ENCODE peak calls at places on chromosomes 7 and 10, in four cellular contexts. D, I, J and P are unnamed samples.

GRCh38 chr7:157739650-157740049 is 402.8 kb downstream of the DNAJB6 start:
- DNase-seq in D (no peak), J (no peak), I (no peak), P (no peak)

GRCh38 chr10:70744617-70745138 is 40.5 kb downstream of the TBATA start:
- DNase-seq in J (no peak), I (no peak), D (no peak), P (no peak)

GRCh38 chr7:43647772-43648643 is 65.1 kb downstream of the STK17A start:
- DNase-seq in I (peak), J (peak), D (peak), P (peak)

GRCh38 chr7:604884-605531 is 85.4 kb upstream of the PDGFA start:
- DNase-seq in D (no peak), I (peak), J (no peak), P (no peak)

GRCh38 chr7:10284001-10284400 is 689.7 kb upstream of the PHF14 start:
- DNase-seq in J (no peak), D (no peak), I (no peak), P (no peak)

GRCh38 chr10:25018703-25019102 is 2.3 kb downstream of the THNSL1 start:
- DNase-seq in I (no peak), D (no peak), J (no peak), P (no peak)

GRCh38 chr10:69572159-69573055 is 815 bp downstream of the NEUROG3 start:
- DNase-seq in I (no peak), J (peak), D (no peak), P (no peak)

GRCh38 chr7:18895456-18895855 is 222.0 kb downstream of the TWIST1 start:
- DNase-seq in D (peak), I (peak), J (peak), P (peak)

GRCh38 chr7:131164025-131164899 is 163.4 kb upstream of the MKLN1 start:
- DNase-seq in J (peak), D (peak), I (peak), P (peak)

GRCh38 chr7:71868797-71869196 is 543.3 kb downstream of the CALN1 start:
- DNase-seq in I (no peak), J (peak), D (peak), P (no peak)

GRCh38 chr7:141201145-141201885 is 127.5 kb downstream of the TMEM178B start:
- DNase-seq in D (no peak), I (no peak), J (no peak), P (no peak)

GRCh38 chr7:151051108-151051507 is 2.8 kb downstream of the ASIC3 start:
- DNase-seq in D (peak), J (peak), I (peak), P (peak)
- H3K4me3 ChIP-seq in D (no peak), J (no peak), I (no peak), P (no peak)

GRCh38 chr7:11297226-11297625 is 323.6 kb downstream of the PHF14 start:
- DNase-seq in I (no peak), D (no peak), J (no peak), P (no peak)
- H3K4me3 ChIP-seq in I (no peak), D (no peak), J (no peak), P (no peak)

DNA sequence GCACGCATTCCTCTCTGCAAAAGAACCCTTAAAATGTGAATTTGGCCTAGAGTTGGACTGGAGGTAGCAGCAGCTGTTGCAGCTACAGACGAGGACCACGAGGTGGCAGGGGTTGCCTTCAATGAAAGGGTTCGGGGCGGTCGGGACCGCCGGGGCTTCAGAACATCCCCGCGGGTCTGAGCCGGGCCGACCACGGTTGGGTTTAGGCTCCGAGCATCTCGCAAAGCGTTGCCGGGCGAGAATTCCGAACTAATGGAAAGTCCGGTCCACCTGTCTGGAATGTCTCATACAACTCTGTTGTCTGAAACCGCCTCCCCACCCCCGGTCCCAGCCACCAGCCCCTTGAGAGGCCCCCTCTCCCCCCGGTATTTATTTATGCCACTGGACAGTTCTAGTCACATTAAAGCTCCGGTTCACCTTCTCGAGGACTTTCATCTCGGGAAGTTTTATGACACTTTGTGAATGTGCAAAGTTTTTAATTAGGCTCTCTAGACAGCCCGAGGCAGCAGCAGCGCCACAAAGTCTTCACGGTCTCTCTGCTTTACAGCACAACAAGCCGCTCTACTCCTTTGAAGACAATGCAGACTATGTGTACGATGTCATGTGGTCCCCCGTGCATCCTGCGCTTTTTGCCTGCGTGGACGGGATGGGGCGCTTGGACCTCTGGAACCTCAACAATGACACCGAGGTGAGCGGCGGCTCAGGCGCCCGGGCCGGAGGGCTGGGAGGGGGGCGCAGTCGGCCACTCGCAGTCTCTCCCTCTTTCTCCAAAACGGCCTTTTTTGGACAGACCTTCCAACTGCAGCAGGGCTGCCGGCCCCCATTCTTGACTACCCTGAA is 246.2 kb downstream of the SLC25A13 start:
- DNase-seq in D (peak), J (peak), I (peak), P (peak)
- H3K4me3 ChIP-seq in D (peak), J (peak), I (peak), P (peak)

GRCh38 chr10:13001887-13002212 is 337 bp upstream of the CCDC3 start:
- DNase-seq in D (no peak), I (no peak), J (no peak), P (peak)
- H3K4me3 ChIP-seq in D (peak), I (peak), J (peak), P (peak)